ENCODE peak calls at places on chromosomes 12 and 14, in four cellular contexts. D is HCT116, O is K562, X is HepG2. E is an unnamed sample.

GRCh38 chr12:28583771-28584261 is 393.6 kb downstream of the CCDC91 start:
- DNase-seq in D (no peak), X (no peak), O (no peak), E (no peak)

GRCh38 chr12:40953076-40953475 is 235.0 kb upstream of the PDZRN4 start:
- DNase-seq in X (no peak), D (no peak), O (no peak), E (no peak)

GRCh38 chr12:52634266-52635056 is 16.1 kb upstream of the KRT73 start:
- DNase-seq in X (no peak), D (no peak), O (no peak), E (no peak)

GRCh38 chr12:118536306-118536900 is 160.0 kb downstream of the SUDS3 start:
- DNase-seq in O (no peak), X (no peak), D (no peak), E (no peak)

GRCh38 chr12:119061208-119061796 is 80.0 kb downstream of the SRRM4 start:
- DNase-seq in D (no peak), O (peak), X (peak), E (no peak)

GRCh38 chr12:105783983-105784947 is 354.5 kb downstream of the NUAK1 start:
- DNase-seq in D (no peak), X (no peak), O (no peak), E (no peak)

GRCh38 chr14:52111583-52111982 is 42.7 kb upstream of the NID2 start:
- DNase-seq in D (peak), O (no peak), X (no peak), E (no peak)

GRCh38 chr14:104794641-104795467 is 694 bp downstream of the AKT1 start:
- DNase-seq in X (no peak), D (no peak), O (peak), E (no peak)

GRCh38 chr12:20201733-20202132 is 166.6 kb upstream of the PDE3A start:
- DNase-seq in O (no peak), D (no peak), X (no peak), E (no peak)

GRCh38 chr14:50741571-50741970 is 73.5 kb upstream of the SAV1 start:
- DNase-seq in O (no peak), D (peak), X (no peak), E (no peak)

GRCh38 chr12:70683976-70684375 is 46.7 kb upstream of the PTPRB start:
- DNase-seq in O (no peak), D (no peak), X (no peak), E (no peak)

GRCh38 chr12:15629108-15629507 is 160.1 kb downstream of the EPS8 start:
- DNase-seq in X (peak), D (peak), O (no peak), E (peak)

GRCh38 chr14:99579077-99579836 is 24.8 kb downstream of the CCDC85C start:
- DNase-seq in X (no peak), O (no peak), D (no peak), E (no peak)

GRCh38 chr14:44396226-44396625 is 110.9 kb downstream of the FSCB start:
- DNase-seq in D (no peak), O (no peak), X (no peak), E (no peak)

GRCh38 chr12:110940933-110941332 is 20.6 kb upstream of the MYL2 start:
- DNase-seq in D (no peak), O (no peak), X (no peak), E (no peak)

GRCh38 chr14:104925941-104926609 is 1.4 kb downstream of the PLD4 start:
- DNase-seq in X (no peak), O (no peak), D (no peak), E (no peak)

GRCh38 chr12:78308701-78309100 is 478.0 kb downstream of the NAV3 start:
- DNase-seq in X (no peak), O (no peak), D (no peak), E (no peak)

GRCh38 chr14:38887696-38888095 is 215.3 kb downstream of the SEC23A start:
- DNase-seq in O (no peak), X (no peak), D (no peak), E (no peak)

GRCh38 chr12:5050542-5050941 is 6.9 kb downstream of the KCNA5 start:
- DNase-seq in D (no peak), O (no peak), X (no peak), E (no peak)

GRCh38 chr12:5051913-5052312 is 8.2 kb downstream of the KCNA5 start:
- DNase-seq in X (no peak), O (no peak), D (no peak), E (no peak)

GRCh38 chr12:5047729-5048128 is 4.0 kb downstream of the KCNA5 start:
- DNase-seq in D (no peak), O (no peak), X (no peak), E (no peak)

GRCh38 chr12:5051334-5051733 is 7.7 kb downstream of the KCNA5 start:
- DNase-seq in D (no peak), X (no peak), O (no peak), E (no peak)

GRCh38 chr12:5052348-5052747 is 8.7 kb downstream of the KCNA5 start:
- DNase-seq in D (no peak), X (no peak), O (no peak), E (no peak)
- TF ChIP-seq REST in D (no peak), X (no peak), O (no peak), E (no peak)

GRCh38 chr12:96399919-96400630 is at the start of gene CDK17:
- DNase-seq in O (peak), D (peak), X (peak), E (no peak)

GRCh38 chr12:96401061-96401871 is 1.0 kb upstream of the CDK17 start:
- DNase-seq in D (peak), X (peak), O (peak), E (no peak)

GRCh38 chr12:96402061-96402460 is 1.8 kb upstream of the CDK17 start:
- DNase-seq in X (no peak), O (no peak), D (no peak), E (no peak)

GRCh38 chr12:96399081-96399918 is 939 bp downstream of the CDK17 start:
- DNase-seq in O (peak), D (no peak), X (peak), E (no peak)

DNA sequence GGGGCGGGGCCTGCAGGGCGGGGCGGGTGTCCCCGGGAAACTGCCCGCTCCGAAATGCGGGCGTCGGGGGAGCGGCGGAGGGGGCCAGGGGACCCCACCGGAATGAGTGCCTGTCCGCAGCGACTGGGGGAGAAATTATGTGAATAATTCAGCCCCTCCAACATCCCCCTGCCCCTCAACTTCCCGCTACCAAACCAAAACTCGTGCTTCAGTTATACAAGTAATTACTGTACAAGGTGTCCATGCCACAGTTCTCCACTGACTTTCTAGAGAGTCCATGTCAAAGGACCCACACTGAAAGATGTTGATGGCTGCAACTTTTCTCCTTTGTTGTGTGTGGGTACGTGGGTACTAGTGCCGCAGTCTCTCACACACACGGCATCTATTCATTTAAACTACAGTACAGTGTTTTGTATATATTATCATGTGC is 407 bp upstream of the CDK17 start:
- DNase-seq in O (no peak), X (peak), D (no peak), E (no peak)
- TF ChIP-seq TCF7L2 in O (no peak), X (no peak), D (no peak), E (no peak)

GRCh38 chr12:12610711-12611110 is 965 bp upstream of the CREBL2 start:
- DNase-seq in D (no peak), X (no peak), O (no peak), E (no peak)

GRCh38 chr12:12613334-12613733 is 1.7 kb downstream of the CREBL2 start:
- DNase-seq in D (no peak), X (no peak), O (no peak), E (no peak)

GRCh38 chr12:12609692-12610091 is 2.0 kb upstream of the CREBL2 start:
- DNase-seq in O (no peak), X (no peak), D (no peak), E (no peak)

GRCh38 chr12:12612403-12612802 is 727 bp downstream of the CREBL2 start:
- DNase-seq in O (no peak), D (no peak), X (peak), E (no peak)

DNA sequence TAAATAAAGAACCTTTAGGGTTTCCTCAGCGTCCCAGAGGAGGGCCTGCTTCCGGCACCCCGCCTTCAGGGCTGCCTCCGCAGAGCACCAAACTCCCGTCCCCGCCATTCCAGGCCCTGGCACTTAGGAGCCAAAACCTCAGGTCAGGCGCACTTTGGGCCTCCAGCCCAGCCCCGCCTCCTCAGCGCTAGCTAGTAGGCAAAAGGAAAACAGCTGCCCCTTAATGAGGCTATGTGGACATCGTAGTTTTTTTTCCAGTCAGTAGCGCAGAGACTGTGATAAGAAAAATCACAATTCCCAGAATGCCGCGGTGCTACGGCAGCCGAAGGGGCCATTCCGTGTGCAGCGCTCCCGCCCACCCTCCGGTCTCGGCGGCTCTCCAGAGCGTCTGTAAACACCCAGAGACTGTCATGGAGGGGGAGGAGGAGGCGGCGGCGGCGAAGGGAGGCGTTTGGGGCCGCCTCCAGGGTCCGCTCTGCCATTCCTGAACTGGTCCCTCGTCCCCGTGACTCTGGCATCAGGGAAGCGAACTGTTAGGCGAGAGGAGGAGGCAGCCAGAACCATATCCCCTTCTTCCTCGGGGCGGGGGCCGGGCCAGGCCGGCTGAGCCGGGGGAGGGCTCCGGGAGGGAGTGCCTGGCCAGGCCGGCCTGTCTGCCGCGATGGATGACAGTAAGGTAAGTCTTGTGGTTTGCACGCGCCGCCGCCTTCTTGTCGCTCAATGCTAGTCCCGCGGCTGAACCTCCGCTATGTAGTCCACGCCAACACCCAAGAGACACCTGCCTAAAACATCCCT is at the start of gene CREBL2:
- DNase-seq in D (peak), X (peak), O (peak), E (peak)
- TF ChIP-seq REST in D (no peak), X (no peak), O (no peak), E (no peak)

GRCh38 chr12:124788936-124789555 is 74.6 kb downstream of the SCARB1 start:
- DNase-seq in D (no peak), X (no peak), O (no peak), E (no peak)

GRCh38 chr12:124792961-124793441 is 70.7 kb downstream of the SCARB1 start:
- DNase-seq in X (no peak), D (no peak), O (no peak), E (no peak)

GRCh38 chr12:124795081-124795948 is 68.3 kb downstream of the SCARB1 start:
- DNase-seq in X (no peak), O (no peak), D (no peak), E (no peak)

GRCh38 chr12:124790650-124791400 is 72.8 kb downstream of the SCARB1 start:
- DNase-seq in X (no peak), O (no peak), D (no peak), E (no peak)

DNA sequence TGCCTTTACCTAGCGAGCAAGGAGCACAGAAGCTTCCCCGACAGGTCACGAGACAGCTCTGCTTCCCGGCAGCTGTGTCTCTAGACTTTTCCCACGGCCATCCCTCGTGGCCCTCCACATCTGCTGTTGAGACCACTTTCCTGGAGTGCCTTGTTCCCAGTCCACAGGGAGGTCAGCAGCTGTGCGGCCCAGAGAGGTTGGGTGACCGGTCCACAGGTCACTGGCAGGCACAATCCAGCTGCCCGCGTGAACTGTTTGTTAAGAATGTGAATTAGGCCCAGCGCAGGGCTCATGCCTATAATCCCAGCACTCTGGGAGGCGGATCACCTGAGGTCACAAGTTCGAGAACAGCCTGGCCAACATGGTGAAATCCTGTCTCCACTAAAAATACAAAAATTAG is 71.5 kb downstream of the SCARB1 start:
- DNase-seq in X (no peak), O (no peak), D (no peak), E (no peak)
- TF ChIP-seq TCF7L2 in X (no peak), O (no peak), D (no peak), E (no peak)

GRCh38 chr14:90396342-90397339 is at the start of gene CALM1:
- DNase-seq in D (peak), O (peak), X (peak), E (no peak)
- TF ChIP-seq REST in D (no peak), O (peak), X (no peak), E (peak)

E was measured in Panc1.